ENCODE peak calls at places on chromosomes 7 and 10, in four cellular contexts. E, K, L and I are unnamed samples.

GRCh38 chr7:22357311-22358175 is 589 bp upstream of the RAPGEF5 start:
- DNase-seq in K (no peak), E (peak; percentile 36), L (no peak), I (peak; percentile 61)

GRCh38 chr10:52443419-52444388 is 129.6 kb downstream of the DKK1 start:
- DNase-seq in L (no peak), E (peak; percentile 57), K (no peak), I (no peak)

GRCh38 chr7:105187302-105188169 is 173.5 kb downstream of the KMT2E start:
- DNase-seq in E (no peak), L (no peak), K (peak; percentile 37), I (no peak)

GRCh38 chr10:88386878-88387773 is 196.0 kb downstream of the RNLS start:
- DNase-seq in K (peak; percentile 80), E (peak; percentile 43), L (no peak), I (no peak)

GRCh38 chr7:95553939-95554338 is 42.4 kb downstream of the PDK4 start:
- DNase-seq in E (no peak), K (no peak), L (no peak), I (no peak)

GRCh38 chr10:43424431-43424830 is 12.5 kb upstream of the ZNF487 start:
- DNase-seq in K (no peak), E (no peak), L (no peak), I (no peak)

GRCh38 chr10:33927347-33927746 is 592.9 kb upstream of the NRP1 start:
- DNase-seq in L (peak; percentile 12), E (no peak), K (no peak), I (no peak)

GRCh38 chr10:131819241-131820072 is 81.4 kb upstream of the PPP2R2D start:
- DNase-seq in E (no peak), K (no peak), L (no peak), I (peak; percentile 40)

GRCh38 chr7:136389933-136390332 is 412.8 kb upstream of the MTPN start:
- DNase-seq in L (no peak), K (no peak), E (no peak), I (no peak)

GRCh38 chr10:110637558-110638053 is 6.5 kb upstream of the RBM20 start:
- DNase-seq in K (no peak), E (no peak), L (no peak), I (no peak)

GRCh38 chr7:25014735-25015134 is 34.8 kb upstream of the OSBPL3 start:
- DNase-seq in K (no peak), E (no peak), L (no peak), I (no peak)

GRCh38 chr7:27944626-27945025 is 204.7 kb downstream of the TAX1BP1 start:
- DNase-seq in L (no peak), K (no peak), E (no peak), I (no peak)

GRCh38 chr10:93589648-93590562 is 11.1 kb downstream of the RBP4 start:
- DNase-seq in E (no peak), K (no peak), L (peak; percentile 24), I (no peak)

GRCh38 chr10:50469288-50469687 is 154.5 kb downstream of the SGMS1 start:
- DNase-seq in E (no peak), K (no peak), L (no peak), I (no peak)

GRCh38 chr7:39458346-39458745 is 107.9 kb upstream of the YAE1 start:
- DNase-seq in E (no peak), K (no peak), L (peak; percentile 25), I (no peak)

GRCh38 chr7:8277394-8277982 is 15.5 kb upstream of the ICA1 start:
- DNase-seq in K (no peak), L (peak; percentile 44), E (no peak), I (no peak)

GRCh38 chr7:84175461-84175860 is 19.1 kb downstream of the SEMA3A start:
- DNase-seq in E (no peak), K (no peak), L (no peak), I (no peak)

GRCh38 chr7:74092964-74093339 is 9.3 kb downstream of the LIMK1 start:
- DNase-seq in L (no peak), K (peak; percentile 60), E (no peak), I (no peak)
- TF ChIP-seq POLR2A in L (no peak), K (peak; percentile 84), E (no peak), I (no peak)

GRCh38 chr10:60521974-60522405 is 132.3 kb upstream of the ANK3 start:
- DNase-seq in K (no peak), E (no peak), L (no peak), I (no peak)

GRCh38 chr10:60526024-60526585 is 136.4 kb upstream of the ANK3 start:
- DNase-seq in K (no peak), E (no peak), L (no peak), I (no peak)

GRCh38 chr10:60527676-60528075 is 138.0 kb upstream of the ANK3 start:
- DNase-seq in K (no peak), E (no peak), L (no peak), I (no peak)

GRCh38 chr10:60522617-60523016 is 132.9 kb upstream of the ANK3 start:
- DNase-seq in L (no peak), K (no peak), E (no peak), I (no peak)

DNA sequence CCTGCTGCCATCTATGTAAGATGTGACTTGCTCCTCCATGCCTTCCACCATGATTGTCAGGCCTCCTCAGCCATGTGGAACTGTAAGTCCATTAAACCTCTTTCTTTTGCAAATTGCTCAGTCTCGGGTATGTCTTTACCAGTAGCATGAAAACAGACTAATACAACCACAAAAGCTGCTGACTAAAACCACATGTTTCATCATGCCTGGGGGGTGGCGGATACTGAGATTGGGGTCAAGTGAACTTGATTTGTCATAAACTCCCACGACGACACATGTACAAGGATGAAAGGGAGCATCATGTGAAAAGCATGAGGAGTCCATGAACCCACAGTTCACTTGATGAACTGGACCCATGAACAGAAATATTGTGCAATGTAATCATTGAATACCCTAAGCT is 134.9 kb upstream of the ANK3 start:
- DNase-seq in L (no peak), K (no peak), E (no peak), I (no peak)
- TF ChIP-seq EGR1 in L (no peak), K (no peak), E (no peak), I (no peak)

DNA sequence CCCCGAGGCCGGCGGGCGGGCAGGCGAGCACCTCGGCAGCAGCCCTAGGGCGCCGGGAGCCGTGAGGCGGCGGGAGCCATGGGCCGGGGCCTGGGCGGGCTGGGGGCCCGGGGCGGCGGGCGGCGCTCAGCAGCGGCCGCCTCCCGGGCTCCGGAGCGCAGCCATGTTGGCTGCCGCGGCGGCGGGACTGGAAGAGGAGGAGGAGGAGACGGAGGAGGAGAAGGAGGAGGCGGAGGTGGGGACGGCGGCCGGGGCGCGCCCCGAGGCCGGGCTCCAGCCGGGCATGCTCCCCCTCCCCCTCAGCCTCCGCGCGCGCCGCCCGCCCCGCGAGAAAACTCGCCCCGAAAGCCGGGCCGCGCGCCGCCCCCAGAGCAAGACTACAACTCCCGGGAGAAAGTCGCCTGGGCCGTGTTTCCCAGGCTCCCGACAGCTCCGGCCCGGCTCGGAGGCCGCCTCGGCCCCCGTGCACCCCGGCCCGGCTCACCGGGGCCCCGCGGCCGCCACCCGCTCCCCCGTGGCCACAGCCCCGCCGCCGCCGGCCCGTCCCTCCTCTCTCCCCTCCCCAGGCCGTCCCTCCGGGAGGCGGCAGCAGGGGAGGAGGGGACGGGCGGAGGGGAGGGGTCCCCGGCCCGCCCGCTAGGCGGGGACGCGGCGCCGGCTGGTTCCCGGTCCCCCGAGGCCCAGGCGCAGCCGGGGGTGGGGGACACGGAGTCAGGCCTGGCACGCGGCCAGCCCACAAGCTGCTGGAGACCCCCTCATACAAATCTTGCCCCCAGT is at the start of gene DLG5:
- DNase-seq in L (peak; percentile 80), E (no peak), K (no peak), I (peak; percentile 68)
- TF ChIP-seq POLR2A in L (no peak), E (peak; percentile 29), K (peak; percentile 55), I (no peak)

DNA sequence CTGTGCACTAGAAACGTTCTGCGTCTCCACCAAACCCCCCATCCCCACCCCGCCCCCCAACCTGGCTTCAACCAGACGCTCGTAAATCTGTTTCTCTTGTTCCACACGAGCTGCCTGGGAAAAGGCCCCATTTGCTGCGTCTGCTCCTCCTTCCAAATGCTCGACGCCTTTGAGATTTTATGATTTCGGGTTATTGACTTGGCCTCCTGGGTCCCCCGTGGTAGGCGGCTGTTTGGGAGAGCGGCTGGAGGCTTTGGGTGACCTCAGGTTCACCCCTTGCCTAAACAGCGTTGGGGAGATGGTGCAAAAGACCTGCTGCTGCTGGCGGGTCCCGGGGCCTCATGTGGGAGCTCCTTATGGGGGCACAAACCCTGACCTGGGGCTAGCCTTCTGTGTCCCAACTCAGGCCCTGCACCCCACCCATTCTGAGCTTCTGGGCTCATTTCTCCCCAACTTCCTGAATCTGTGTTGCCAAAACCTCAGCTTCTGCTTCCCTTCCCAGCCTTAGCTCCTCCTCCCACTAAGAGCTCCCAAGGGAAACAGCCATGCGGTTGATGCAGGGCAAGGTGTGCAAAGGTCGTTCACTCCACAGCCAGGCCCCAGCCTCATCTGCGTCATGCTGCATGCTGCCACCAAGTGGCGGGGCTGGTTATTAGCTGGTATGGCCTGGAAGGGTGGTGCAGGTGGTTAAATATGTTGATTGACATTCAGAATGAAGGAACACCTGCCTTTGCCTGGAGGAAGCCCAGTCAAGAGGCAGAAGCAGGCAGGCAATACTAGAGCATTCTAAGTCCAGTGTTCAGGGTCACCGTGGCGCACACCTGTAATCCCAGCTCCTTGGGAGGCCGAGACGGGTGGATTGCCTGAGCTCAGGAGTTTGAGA is 49.1 kb upstream of the ELN start:
- DNase-seq in K (peak; percentile 45), L (peak; percentile 64), E (peak; percentile 47), I (peak; percentile 81)
- TF ChIP-seq EGR1 in K (no peak), L (no peak), E (no peak), I (no peak)

DNA sequence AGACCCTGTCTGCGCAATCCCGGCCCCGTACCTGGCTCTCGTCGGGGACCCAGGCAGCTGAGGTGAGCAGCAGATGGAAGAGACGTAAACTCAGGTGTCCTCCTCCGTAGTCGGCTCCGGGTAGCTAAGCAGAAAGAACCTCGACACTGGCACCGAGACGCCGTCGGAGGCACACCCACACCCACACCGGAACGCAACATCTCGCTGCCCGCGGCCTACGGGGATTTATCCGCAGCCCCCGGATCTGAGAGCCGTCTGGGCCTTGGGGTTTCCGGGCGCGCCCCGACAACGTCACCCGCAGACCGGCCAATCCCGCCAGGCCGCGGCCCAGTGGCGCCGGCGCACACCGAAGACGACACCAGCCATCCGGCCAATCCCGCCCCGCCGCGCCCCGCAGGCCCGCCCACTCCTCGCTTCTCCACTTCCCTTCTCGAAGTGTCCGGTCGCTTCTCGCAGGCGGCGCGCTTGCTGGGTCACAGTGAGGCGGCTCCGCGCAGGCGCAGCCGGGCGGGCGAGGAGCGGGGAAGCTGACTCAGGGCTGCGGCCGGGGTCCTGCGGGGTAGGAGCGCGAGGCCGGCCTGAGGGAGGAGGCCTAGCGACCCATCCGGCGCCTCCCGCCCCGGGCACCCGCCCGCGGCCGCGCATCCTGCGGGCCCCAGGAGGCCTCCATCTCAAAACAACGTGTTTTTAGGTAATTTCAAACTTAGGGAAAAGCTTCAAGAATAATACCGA is at the start of gene ZFAND2A:
- DNase-seq in L (peak; percentile 99), E (peak; percentile 89), K (peak; percentile 79), I (peak; percentile 84)
- TF ChIP-seq POLR2A in L (peak; percentile 87), E (peak; percentile 85), K (peak; percentile 93), I (peak; percentile 56)

GRCh38 chr7:19958309-19958896 is 185.0 kb upstream of the TMEM196 start:
- DNase-seq in K (no peak), L (no peak), E (peak; percentile 95), I (no peak)

DNA sequence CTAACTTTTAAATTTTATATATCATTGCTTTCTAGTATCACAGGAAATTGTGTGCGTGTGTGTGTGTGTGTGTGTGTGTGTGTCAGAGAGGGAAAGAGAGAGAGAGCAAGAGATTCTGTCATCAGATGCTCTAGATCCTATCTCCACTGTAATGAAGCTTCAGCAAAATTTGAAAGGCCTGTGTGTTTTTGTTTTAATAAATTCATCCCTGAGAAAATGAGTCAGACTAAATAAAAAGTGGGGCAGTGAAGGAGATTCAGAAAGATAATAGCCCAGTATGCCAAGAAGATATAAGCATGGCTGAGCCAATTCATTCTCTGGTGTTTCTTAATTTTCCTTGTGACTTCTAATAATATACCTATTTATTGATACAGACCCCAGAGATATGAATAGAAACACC is 184.2 kb upstream of the TMEM196 start:
- DNase-seq in L (no peak), E (no peak), K (no peak), I (no peak)
- TF ChIP-seq EGR1 in L (no peak), E (no peak), K (no peak), I (no peak)

GRCh38 chr7:134710854-134711624 is 64.4 kb downstream of the BPGM start:
- DNase-seq in L (no peak), K (no peak), E (no peak), I (no peak)
- TF ChIP-seq POLR2A in L (no peak), K (no peak), E (no peak), I (no peak)